ENCODE peak calls at places on chromosomes 6 and 20, in six cellular contexts. K is activated T-cell treated with anti-CD3 and anti-CD28 coated beads for 1 hour, V is stromal cell of bone marrow, A is GM12865, D is type B pancreatic cell, U is fibroblast of pulmonary artery. I is an unnamed sample.

GRCh38 chr6:130776287-130776925 is 50.8 kb upstream of the SMLR1 start:
- DNase-seq in K (no peak), V (no peak), A (peak; percentile 75), D (no peak), U (no peak), I (peak; percentile 59)

GRCh38 chr6:79789843-79790242 is 157.5 kb downstream of the ELOVL4 start:
- DNase-seq in K (no peak), V (no peak), A (no peak), D (no peak), U (no peak), I (no peak)

GRCh38 chr6:132275253-132275970 is 125.9 kb downstream of the MOXD1 start:
- DNase-seq in K (no peak), V (no peak), A (no peak), D (no peak), U (no peak), I (no peak)

GRCh38 chr6:43481591-43482242 is 4.3 kb downstream of the TJAP1 start:
- DNase-seq in K (no peak), V (no peak), A (no peak), D (no peak), U (no peak), I (no peak)

GRCh38 chr20:47540443-47541354 is 39.0 kb downstream of the NCOA3 start:
- DNase-seq in K (no peak), V (no peak), A (no peak), D (no peak), U (no peak), I (peak; percentile 46)

GRCh38 chr6:37485259-37485658 is 14.4 kb downstream of the CCDC167 start:
- DNase-seq in K (no peak), V (no peak), A (no peak), D (no peak), U (no peak), I (no peak)

GRCh38 chr6:127177030-127177928 is 58.8 kb downstream of the RSPO3 start:
- DNase-seq in K (no peak), V (peak; percentile 89), A (no peak), D (no peak), U (peak; percentile 72), I (no peak)

GRCh38 chr6:47665112-47665511 is 33.3 kb upstream of the ADGRF4 start:
- DNase-seq in K (no peak), V (no peak), A (no peak), D (no peak), U (no peak), I (no peak)

GRCh38 chr20:1209447-1210387 is 6.5 kb downstream of the C20orf202 start:
- DNase-seq in K (no peak), V (no peak), A (no peak), D (no peak), U (no peak), I (no peak)

GRCh38 chr6:107243471-107243870 is 128.2 kb upstream of the BEND3 start:
- DNase-seq in K (no peak), V (no peak), A (no peak), D (no peak), U (no peak), I (no peak)

GRCh38 chr20:17650816-17651760 is 31.0 kb downstream of the RRBP1 start:
- DNase-seq in K (no peak), V (no peak), A (no peak), D (no peak), U (peak; percentile 46), I (no peak)

GRCh38 chr20:63940472-63941266 is 15.5 kb downstream of the UCKL1 start:
- DNase-seq in K (no peak), V (no peak), A (no peak), D (no peak), U (no peak), I (no peak)

GRCh38 chr6:25511386-25511785 is 140.6 kb upstream of the SCGN start:
- DNase-seq in K (no peak), V (peak; percentile 51), A (no peak), D (no peak), U (no peak), I (no peak)

GRCh38 chr6:43089467-43089866 is 13.4 kb downstream of the PTK7 start:
- DNase-seq in K (no peak), V (no peak), A (no peak), D (no peak), U (no peak), I (no peak)

GRCh38 chr20:40632346-40632976 is 56.6 kb downstream of the MAFB start:
- DNase-seq in K (no peak), V (no peak), A (no peak), D (no peak), U (no peak), I (no peak)

GRCh38 chr20:51428451-51429143 is 113.9 kb downstream of the NFATC2 start:
- DNase-seq in K (no peak), V (no peak), A (no peak), D (no peak), U (peak; percentile 59), I (no peak)

GRCh38 chr6:21922086-21922485 is 328.5 kb downstream of the SOX4 start:
- DNase-seq in K (no peak), V (peak; percentile 8), A (no peak), D (no peak), U (no peak), I (no peak)

GRCh38 chr6:35484921-35485392 is 11.9 kb downstream of the TEAD3 start:
- DNase-seq in K (no peak), V (no peak), A (no peak), D (no peak), U (no peak), I (no peak)

GRCh38 chr6:20708367-20709124 is 174.3 kb downstream of the CDKAL1 start:
- DNase-seq in K (no peak), V (no peak), A (peak; percentile 80), D (no peak), U (no peak), I (peak; percentile 21)

GRCh38 chr6:28775405-28776129 is 148.2 kb downstream of the TRIM27 start:
- DNase-seq in K (no peak), V (no peak), A (no peak), D (no peak), U (no peak), I (no peak)

GRCh38 chr20:51010043-51010365 is 12.9 kb downstream of the KCNG1 start:
- DNase-seq in K (no peak), V (no peak), A (no peak), D (no peak), U (no peak), I (no peak)

GRCh38 chr6:151228788-151229400 is 10.9 kb upstream of the AKAP12 start:
- DNase-seq in K (no peak), V (no peak), A (no peak), D (no peak), U (no peak), I (no peak)

GRCh38 chr6:148027201-148027600 is 315.4 kb upstream of the SASH1 start:
- DNase-seq in K (no peak), V (no peak), A (no peak), D (no peak), U (no peak), I (no peak)

GRCh38 chr6:14784596-14785360 is 461.1 kb upstream of the JARID2 start:
- DNase-seq in K (no peak), V (no peak), A (no peak), D (no peak), U (no peak), I (no peak)

GRCh38 chr6:156779206-156780116 is 2.3 kb downstream of the ARID1B start:
- DNase-seq in K (peak; percentile 35), V (no peak), A (peak; percentile 65), D (no peak), U (no peak), I (peak; percentile 45)

GRCh38 chr6:150573041-150573681 is 26.5 kb upstream of the PLEKHG1 start:
- DNase-seq in K (no peak), V (no peak), A (no peak), D (no peak), U (no peak), I (no peak)

GRCh38 chr6:17525637-17526036 is 74.5 kb upstream of the FAM8A1 start:
- DNase-seq in K (no peak), V (peak; percentile 8), A (no peak), D (no peak), U (no peak), I (no peak)

GRCh38 chr20:1062334-1063015 is 55.9 kb upstream of the PSMF1 start:
- DNase-seq in K (no peak), V (peak; percentile 6), A (no peak), D (no peak), U (no peak), I (no peak)

I was measured in GM10248.